ENCODE peak calls at places on chromosomes 3 and 15, in four cellular contexts. One of them, this sample, is unnamed.

GRCh38 chr3:41808152-41808551 is 153.8 kb downstream of the ULK4 start:
- DNase-seq in psoas muscle: no peak
- DNase-seq in lower lobe of right lung: no peak
- DNase-seq in body of pancreas: no peak
- DNase-seq in this sample: no peak

GRCh38 chr15:94259863-94260262 is 28.5 kb downstream of the MCTP2 start:
- DNase-seq in body of pancreas: no peak
- DNase-seq in psoas muscle: no peak
- DNase-seq in lower lobe of right lung: no peak
- DNase-seq in this sample: no peak

GRCh38 chr15:68279218-68279533 is 1.6 kb downstream of the FEM1B start:
- DNase-seq in lower lobe of right lung: no peak
- DNase-seq in psoas muscle: no peak
- DNase-seq in body of pancreas: no peak
- DNase-seq in this sample: no peak

GRCh38 chr3:197216169-197216860 is 82.1 kb downstream of the DLG1 start:
- DNase-seq in psoas muscle: no peak
- DNase-seq in lower lobe of right lung: no peak
- DNase-seq in body of pancreas: no peak
- DNase-seq in this sample: no peak

GRCh38 chr3:196774191-196774820 is 34.6 kb downstream of the PAK2 start:
- DNase-seq in lower lobe of right lung: no peak
- DNase-seq in psoas muscle: no peak
- DNase-seq in body of pancreas: no peak
- DNase-seq in this sample: no peak

GRCh38 chr3:25155696-25156471 is 272.2 kb upstream of the RARB start:
- DNase-seq in lower lobe of right lung: no peak
- DNase-seq in psoas muscle: no peak
- DNase-seq in body of pancreas: no peak
- DNase-seq in this sample: no peak

GRCh38 chr3:10417849-10418248 is 87.5 kb downstream of the ATP2B2 start:
- DNase-seq in lower lobe of right lung: no peak
- DNase-seq in psoas muscle: no peak
- DNase-seq in body of pancreas: no peak
- DNase-seq in this sample: no peak

GRCh38 chr15:66698318-66698961 is 3.6 kb upstream of the SMAD6 start:
- DNase-seq in body of pancreas: peak; percentile 65
- DNase-seq in lower lobe of right lung: peak; percentile 80
- DNase-seq in psoas muscle: peak; percentile 69
- DNase-seq in this sample: peak; percentile 84

GRCh38 chr3:70779296-70779695 is 466.9 kb upstream of the MDFIC2 start:
- DNase-seq in body of pancreas: no peak
- DNase-seq in lower lobe of right lung: no peak
- DNase-seq in psoas muscle: no peak
- DNase-seq in this sample: no peak

GRCh38 chr3:45635475-45636256 is 41.1 kb downstream of the LIMD1 start:
- DNase-seq in lower lobe of right lung: no peak
- DNase-seq in body of pancreas: no peak
- DNase-seq in psoas muscle: no peak
- DNase-seq in this sample: no peak

GRCh38 chr3:131004603-131005002 is 22.0 kb downstream of the ASTE1 start:
- DNase-seq in psoas muscle: no peak
- DNase-seq in lower lobe of right lung: no peak
- DNase-seq in body of pancreas: no peak
- DNase-seq in this sample: no peak

GRCh38 chr3:131007256-131007655 is 19.4 kb downstream of the ASTE1 start:
- DNase-seq in lower lobe of right lung: no peak
- DNase-seq in psoas muscle: no peak
- DNase-seq in body of pancreas: no peak
- DNase-seq in this sample: no peak

GRCh38 chr3:131007782-131008181 is 18.8 kb downstream of the ASTE1 start:
- DNase-seq in body of pancreas: no peak
- DNase-seq in lower lobe of right lung: no peak
- DNase-seq in psoas muscle: no peak
- DNase-seq in this sample: no peak

GRCh38 chr3:131008326-131008725 is 18.3 kb downstream of the ASTE1 start:
- DNase-seq in lower lobe of right lung: no peak
- DNase-seq in body of pancreas: no peak
- DNase-seq in psoas muscle: no peak
- DNase-seq in this sample: no peak

DNA sequence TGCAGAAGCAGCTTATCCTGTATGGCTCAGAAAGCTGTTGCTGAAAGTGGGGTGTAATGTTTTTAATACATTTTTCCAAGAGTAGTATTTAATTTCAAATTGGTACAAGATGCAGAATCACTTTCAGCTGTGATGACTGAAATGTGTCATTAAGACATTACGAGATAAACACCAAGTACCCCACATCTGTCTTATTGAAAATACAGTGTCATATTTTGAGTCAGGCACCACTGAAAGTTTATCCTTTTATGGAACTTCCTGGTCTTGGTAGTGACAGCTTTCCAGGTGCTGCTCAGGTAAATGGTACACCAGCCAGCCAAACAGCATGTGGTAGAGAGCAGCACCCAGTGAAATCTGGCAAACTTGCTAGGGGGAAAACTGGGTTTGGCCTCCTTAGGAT is 16.9 kb downstream of the ASTE1 start:
- DNase-seq in lower lobe of right lung: no peak
- DNase-seq in psoas muscle: no peak
- DNase-seq in body of pancreas: no peak
- DNase-seq in this sample: no peak
- H3K4me3 ChIP-seq in lower lobe of right lung: no peak overlapping the region
- H3K4me3 ChIP-seq in psoas muscle: no peak overlapping the region
- H3K4me3 ChIP-seq in body of pancreas: no peak overlapping the region
- H3K4me3 ChIP-seq in this sample: no peak overlapping the region

GRCh38 chr3:48243886-48244285 is 3.0 kb downstream of the ZNF589 start:
- DNase-seq in psoas muscle: no peak
- DNase-seq in lower lobe of right lung: no peak
- DNase-seq in body of pancreas: no peak
- DNase-seq in this sample: peak; percentile 10

GRCh38 chr3:48236531-48236930 is 4.4 kb upstream of the ZNF589 start:
- DNase-seq in lower lobe of right lung: no peak
- DNase-seq in psoas muscle: no peak
- DNase-seq in body of pancreas: no peak
- DNase-seq in this sample: peak; percentile 10

GRCh38 chr3:48238506-48239085 is 2.3 kb upstream of the ZNF589 start:
- DNase-seq in lower lobe of right lung: no peak
- DNase-seq in psoas muscle: no peak
- DNase-seq in body of pancreas: no peak
- DNase-seq in this sample: peak; percentile 22

GRCh38 chr3:48240711-48241491 is at the start of gene ZNF589:
- DNase-seq in psoas muscle: peak; percentile 93
- DNase-seq in body of pancreas: peak; percentile 95
- DNase-seq in lower lobe of right lung: peak; percentile 98
- DNase-seq in this sample: peak; percentile 99

DNA sequence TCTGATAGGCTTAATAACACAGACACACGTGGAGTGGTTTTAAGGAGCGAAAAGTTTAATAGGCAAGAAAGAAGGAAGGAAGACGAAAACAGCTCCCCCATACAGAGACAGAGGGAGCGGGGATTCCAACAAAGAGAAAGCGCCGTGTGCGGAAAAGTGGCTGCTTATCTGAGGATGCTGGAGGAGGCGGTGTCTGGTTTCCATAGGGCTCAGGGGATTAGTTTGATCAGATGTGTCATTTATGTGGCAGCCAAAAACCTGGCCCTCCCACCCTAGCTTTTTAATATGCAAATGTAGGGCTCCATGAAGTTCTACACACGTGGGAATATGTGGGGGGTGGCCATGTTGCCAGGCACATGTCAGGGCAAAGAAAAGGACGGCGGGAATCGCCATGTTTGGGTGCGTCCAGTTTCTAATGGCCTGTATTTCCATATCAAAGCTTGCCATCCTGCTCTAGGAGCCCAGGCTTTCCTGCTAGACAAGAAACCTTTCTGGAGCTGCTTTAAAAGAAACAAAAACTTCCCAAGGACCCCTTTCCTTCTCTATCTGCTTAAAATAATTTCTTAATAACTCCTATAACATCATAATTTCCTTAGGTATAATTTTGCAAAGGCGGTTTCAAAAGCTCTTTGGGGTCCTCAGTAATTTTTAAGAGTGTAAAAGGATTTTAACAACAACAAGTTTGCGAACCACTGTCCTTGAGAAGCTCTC is 749 bp upstream of the ZNF589 start:
- DNase-seq in psoas muscle: no peak
- DNase-seq in body of pancreas: no peak
- DNase-seq in lower lobe of right lung: no peak
- DNase-seq in this sample: peak; percentile 19
- H3K27ac ChIP-seq in psoas muscle: peak overlapping the region; percentile 74
- H3K27ac ChIP-seq in body of pancreas: peak overlapping the region; percentile 76
- H3K27ac ChIP-seq in lower lobe of right lung: peak overlapping the region; percentile 88
- H3K27ac ChIP-seq in this sample: peak overlapping the region; percentile 89

GRCh38 chr3:124832782-124833709 is 54.1 kb downstream of the ITGB5 start:
- DNase-seq in psoas muscle: no peak
- DNase-seq in lower lobe of right lung: no peak
- DNase-seq in body of pancreas: no peak
- DNase-seq in this sample: no peak

GRCh38 chr3:124833710-124834332 is 53.3 kb downstream of the ITGB5 start:
- DNase-seq in lower lobe of right lung: no peak
- DNase-seq in body of pancreas: no peak
- DNase-seq in psoas muscle: no peak
- DNase-seq in this sample: no peak

GRCh38 chr3:124837065-124837464 is 50.1 kb downstream of the ITGB5 start:
- DNase-seq in psoas muscle: no peak
- DNase-seq in lower lobe of right lung: no peak
- DNase-seq in body of pancreas: no peak
- DNase-seq in this sample: no peak

GRCh38 chr3:124836448-124836847 is 50.7 kb downstream of the ITGB5 start:
- DNase-seq in lower lobe of right lung: no peak
- DNase-seq in psoas muscle: no peak
- DNase-seq in body of pancreas: no peak
- DNase-seq in this sample: no peak

DNA sequence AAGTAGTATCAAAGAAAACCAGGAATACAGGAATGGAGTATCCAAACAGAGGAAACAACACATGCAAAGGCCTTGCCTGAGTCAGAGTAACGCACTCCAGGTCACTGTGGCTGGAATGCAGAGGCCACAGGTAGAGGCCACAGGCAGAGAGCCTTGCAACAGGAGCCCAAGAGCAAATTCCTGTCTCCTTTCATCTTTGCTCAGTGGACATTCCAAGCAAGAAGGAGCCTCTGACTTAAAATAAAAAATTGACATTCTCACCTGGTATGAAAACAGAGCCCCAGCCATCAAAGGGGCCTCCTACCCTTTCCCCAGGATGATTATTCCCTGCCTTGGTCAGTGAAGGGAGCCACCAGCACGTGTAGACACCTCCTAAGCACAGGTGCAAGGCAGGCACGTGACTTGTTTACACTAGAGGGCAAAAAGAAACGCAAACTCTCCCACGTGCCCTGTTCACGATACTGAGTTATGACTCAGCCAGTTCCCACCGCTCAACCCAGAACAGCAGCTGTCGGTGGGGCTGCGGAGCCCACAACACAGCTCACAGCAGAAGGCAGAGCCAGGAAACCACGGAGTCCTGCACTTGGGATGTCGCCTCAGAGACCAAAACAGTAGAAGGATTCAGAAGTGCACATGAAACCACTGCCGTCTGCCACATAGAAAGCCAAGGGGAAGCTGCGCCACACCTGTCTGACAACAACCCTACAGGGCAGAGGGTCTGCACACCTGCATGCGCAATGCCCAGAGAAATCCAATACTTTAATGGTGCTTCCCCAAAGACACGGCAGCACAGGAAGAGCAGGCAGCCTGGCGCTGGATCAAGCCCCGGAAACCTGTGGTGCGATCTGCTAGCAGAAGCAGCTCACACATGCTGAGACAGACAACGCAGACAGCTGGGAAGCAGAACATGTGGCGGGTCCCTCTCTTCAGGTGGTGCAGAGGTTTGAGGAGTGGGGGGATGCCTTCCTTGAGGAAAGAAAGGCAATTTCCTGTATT is 52.1 kb downstream of the ITGB5 start:
- DNase-seq in psoas muscle: peak; percentile 80
- DNase-seq in body of pancreas: peak; percentile 34
- DNase-seq in lower lobe of right lung: peak; percentile 49
- DNase-seq in this sample: no peak
- H3K4me3 ChIP-seq in psoas muscle: peak overlapping the region; percentile 55
- H3K4me3 ChIP-seq in body of pancreas: no peak overlapping the region
- H3K4me3 ChIP-seq in lower lobe of right lung: no peak overlapping the region
- H3K4me3 ChIP-seq in this sample: peak overlapping the region; percentile 2

GRCh38 chr15:31973197-31973596 is 57.1 kb upstream of the CHRNA7 start:
- DNase-seq in body of pancreas: no peak
- DNase-seq in psoas muscle: no peak
- DNase-seq in lower lobe of right lung: no peak
- DNase-seq in this sample: no peak

GRCh38 chr15:31975446-31976229 is 54.7 kb upstream of the CHRNA7 start:
- DNase-seq in lower lobe of right lung: no peak
- DNase-seq in psoas muscle: no peak
- DNase-seq in body of pancreas: peak; percentile 29
- DNase-seq in this sample: no peak

GRCh38 chr15:31974855-31975421 is 55.4 kb upstream of the CHRNA7 start:
- DNase-seq in lower lobe of right lung: no peak
- DNase-seq in psoas muscle: no peak
- DNase-seq in body of pancreas: peak; percentile 27
- DNase-seq in this sample: no peak

GRCh38 chr15:31977138-31977537 is 53.2 kb upstream of the CHRNA7 start:
- DNase-seq in lower lobe of right lung: no peak
- DNase-seq in body of pancreas: no peak
- DNase-seq in psoas muscle: no peak
- DNase-seq in this sample: no peak

DNA sequence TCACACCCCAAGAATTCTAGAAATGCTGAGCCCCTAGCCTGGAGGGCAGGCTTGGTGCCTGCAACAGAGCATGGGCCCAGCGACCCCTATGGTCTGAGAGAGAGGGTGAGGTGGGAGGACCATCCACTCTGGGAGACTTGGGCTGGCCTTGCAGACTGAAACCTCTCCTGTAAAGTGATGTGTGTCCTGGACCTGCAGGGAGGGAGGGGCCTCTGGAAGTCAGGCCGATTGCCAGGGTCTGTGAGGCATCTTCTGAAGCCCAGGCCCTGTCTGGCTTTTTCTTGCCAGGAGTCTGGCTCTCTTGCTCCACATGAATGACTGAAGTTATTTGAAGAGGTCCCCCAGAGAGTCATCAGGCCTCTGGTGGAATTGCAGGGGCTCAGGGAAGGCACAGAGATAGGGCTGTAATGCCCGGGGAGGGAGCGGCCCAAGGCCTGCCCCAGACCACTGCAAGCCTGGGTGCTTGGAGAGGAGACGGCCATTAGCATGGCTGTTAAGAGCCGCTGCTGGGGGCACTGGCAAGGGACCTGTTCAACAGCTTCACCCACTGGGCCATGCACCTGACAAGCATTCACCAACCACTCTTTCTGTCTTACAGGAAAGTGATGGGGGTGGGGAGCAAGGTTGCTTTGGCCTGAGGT is 56.0 kb upstream of the CHRNA7 start:
- DNase-seq in body of pancreas: no peak
- DNase-seq in lower lobe of right lung: no peak
- DNase-seq in psoas muscle: no peak
- DNase-seq in this sample: no peak
- H3K27ac ChIP-seq in body of pancreas: no peak overlapping the region
- H3K27ac ChIP-seq in lower lobe of right lung: no peak overlapping the region
- H3K27ac ChIP-seq in psoas muscle: no peak overlapping the region
- H3K27ac ChIP-seq in this sample: no peak overlapping the region

GRCh38 chr3:120908803-120909601 is 997 bp downstream of the STXBP5L start:
- DNase-seq in body of pancreas: peak; percentile 17
- DNase-seq in lower lobe of right lung: no peak
- DNase-seq in psoas muscle: peak; percentile 45
- DNase-seq in this sample: no peak
- H3K4me3 ChIP-seq in body of pancreas: peak overlapping the region; percentile 54
- H3K4me3 ChIP-seq in lower lobe of right lung: peak overlapping the region; percentile 43
- H3K4me3 ChIP-seq in psoas muscle: peak overlapping the region; percentile 54
- H3K4me3 ChIP-seq in this sample: peak overlapping the region; percentile 36